ENCODE peak calls at places on chromosomes 6 and 20, in seven cellular contexts. M is uterus, T is A549, I is heart left ventricle, F is GM12878, P is Peyer's patch, J is ovary. R is an unnamed sample.

GRCh38 chr20:59580208-59580980 is 23.9 kb upstream of the PHACTR3 start:
- DNase-seq in M (peak), T (no peak), I (no peak), F (no peak), P (no peak), J (no peak), R (no peak)

GRCh38 chr20:9482180-9482579 is 32.2 kb upstream of the LAMP5 start:
- DNase-seq in M (no peak), T (no peak), I (no peak), F (no peak), P (no peak), J (no peak), R (no peak)

GRCh38 chr6:169982461-169983386 is 231.3 kb downstream of the ERMARD start:
- DNase-seq in M (no peak), T (no peak), I (no peak), F (no peak), P (no peak), J (no peak), R (no peak)

GRCh38 chr6:65760285-65760684 is 53.3 kb upstream of the EYS start:
- DNase-seq in M (no peak), T (peak), I (no peak), F (no peak), P (no peak), J (no peak), R (no peak)

GRCh38 chr20:15639839-15640238 is 933.4 kb downstream of the KIF16B start:
- DNase-seq in M (no peak), T (no peak), I (no peak), F (no peak), P (no peak), J (no peak), R (no peak)

GRCh38 chr20:11917663-11918062 is at the start of gene BTBD3:
- DNase-seq in M (peak), T (no peak), I (peak), F (no peak), P (peak), J (no peak), R (peak)

GRCh38 chr6:14036911-14037310 is 80.7 kb upstream of the CD83 start:
- DNase-seq in M (no peak), T (no peak), I (no peak), F (no peak), P (no peak), J (no peak), R (no peak)

GRCh38 chr6:148565931-148566663 is 180.7 kb upstream of the UST start:
- DNase-seq in M (no peak), T (no peak), I (no peak), F (no peak), P (no peak), J (no peak), R (peak)

GRCh38 chr6:79949235-79949634 is 1.9 kb upstream of the ELOVL4 start:
- DNase-seq in M (no peak), T (peak), I (no peak), F (peak), P (peak), J (no peak), R (peak)

GRCh38 chr6:157658301-157658700 is 164.7 kb upstream of the SNX9 start:
- DNase-seq in M (no peak), T (no peak), I (no peak), F (no peak), P (no peak), J (no peak), R (no peak)

GRCh38 chr6:20630617-20631448 is 96.6 kb downstream of the CDKAL1 start:
- DNase-seq in M (no peak), T (no peak), I (no peak), F (peak), P (no peak), J (no peak), R (no peak)

GRCh38 chr6:84350397-84350796 is 123.0 kb upstream of the CEP162 start:
- DNase-seq in M (no peak), T (no peak), I (no peak), F (no peak), P (no peak), J (no peak), R (no peak)

GRCh38 chr6:49676671-49677281 is 36.6 kb downstream of the CRISP2 start:
- DNase-seq in M (no peak), T (peak), I (no peak), F (no peak), P (no peak), J (no peak), R (no peak)

GRCh38 chr20:1711826-1712601 is 54.4 kb upstream of the SIRPG start:
- DNase-seq in M (no peak), T (no peak), I (no peak), F (no peak), P (no peak), J (no peak), R (no peak)

GRCh38 chr6:82017316-82017715 is 230.2 kb downstream of the IBTK start:
- DNase-seq in M (peak), T (peak), I (no peak), F (no peak), P (no peak), J (no peak), R (peak)

GRCh38 chr6:149357726-149358538 is 40.4 kb downstream of the TAB2 start:
- DNase-seq in M (no peak), T (no peak), I (no peak), F (no peak), P (no peak), J (no peak), R (no peak)

GRCh38 chr6:18425218-18425617 is 38.1 kb downstream of the RNF144B start:
- DNase-seq in M (no peak), T (no peak), I (no peak), F (no peak), P (no peak), J (no peak), R (no peak)

GRCh38 chr20:8721098-8721497 is 347.8 kb upstream of the PLCB4 start:
- DNase-seq in M (no peak), T (peak), I (peak), F (peak), P (no peak), J (no peak), R (peak)

GRCh38 chr6:252775-253526 is 39.3 kb upstream of the DUSP22 start:
- DNase-seq in M (no peak), T (no peak), I (no peak), F (peak), P (no peak), J (no peak), R (no peak)

GRCh38 chr20:21395666-21396044 is 1.7 kb downstream of the NKX2-4 start:
- DNase-seq in M (no peak), T (no peak), I (no peak), F (no peak), P (no peak), J (no peak), R (no peak)

GRCh38 chr6:109381007-109381746 is 1.1 kb downstream of the CD164 start:
- DNase-seq in M (no peak), T (no peak), I (no peak), F (no peak), P (no peak), J (no peak), R (no peak)

GRCh38 chr6:108581237-108581931 is 20.7 kb downstream of the FOXO3 start:
- DNase-seq in M (peak), T (no peak), I (no peak), F (no peak), P (no peak), J (peak), R (no peak)

GRCh38 chr6:30862156-30862875 is 22.0 kb upstream of the DDR1 start:
- DNase-seq in M (no peak), T (no peak), I (no peak), F (no peak), P (no peak), J (no peak), R (no peak)

GRCh38 chr20:35579196-35579595 is 36.4 kb upstream of the SPAG4 start:
- DNase-seq in M (no peak), T (no peak), I (no peak), F (no peak), P (no peak), J (no peak), R (no peak)

GRCh38 chr6:61210549-61210948 is 1075.5 kb downstream of the KHDRBS2 start:
- DNase-seq in M (no peak), T (no peak), I (no peak), F (no peak), P (no peak), J (no peak), R (no peak)

GRCh38 chr6:3305216-3305565 is 46.4 kb downstream of the PSMG4 start:
- DNase-seq in M (no peak), T (no peak), I (no peak), F (no peak), P (no peak), J (no peak), R (no peak)

GRCh38 chr6:149717255-149717587 is 680 bp downstream of the LATS1 start:
- DNase-seq in M (no peak), T (no peak), I (no peak), F (no peak), P (no peak), J (no peak), R (no peak)

DNA sequence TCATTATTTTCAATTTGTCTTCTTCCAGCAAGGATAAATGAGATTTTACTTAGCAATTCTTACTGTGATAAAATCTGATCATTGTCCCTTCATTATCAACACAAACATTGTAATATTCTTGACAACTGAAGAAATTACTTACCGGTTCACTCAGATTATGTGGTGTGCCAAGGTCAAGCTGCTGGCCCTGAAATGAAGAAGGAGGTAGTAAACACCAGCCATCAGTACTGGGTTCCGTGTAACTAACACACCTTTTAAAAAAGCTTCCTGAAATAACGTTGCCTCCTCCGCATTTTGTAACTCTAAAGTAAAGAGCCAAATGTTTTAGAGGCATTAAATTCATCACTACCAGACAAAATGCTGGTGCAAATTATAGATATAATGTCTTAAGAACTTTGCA is 7.4 kb downstream of the ROS1 start:
- DNase-seq in M (no peak), T (no peak), I (no peak), F (no peak), P (no peak), J (no peak), R (no peak)
- H3K4me3 ChIP-seq in M (no peak), T (no peak), I (no peak), F (no peak), P (no peak), J (no peak), R (no peak)

GRCh38 chr6:32973144-32973854 is 4.9 kb downstream of the BRD2 start:
- DNase-seq in M (no peak), T (peak), I (no peak), F (no peak), P (peak), J (no peak), R (peak)

GRCh38 chr6:32971245-32971580 is 2.8 kb downstream of the BRD2 start:
- DNase-seq in M (no peak), T (no peak), I (no peak), F (no peak), P (no peak), J (no peak), R (no peak)

GRCh38 chr6:32972353-32973143 is 4.2 kb downstream of the BRD2 start:
- DNase-seq in M (peak), T (no peak), I (no peak), F (no peak), P (peak), J (no peak), R (peak)

GRCh38 chr6:32970413-32971244 is 2.2 kb downstream of the BRD2 start:
- DNase-seq in M (peak), T (peak), I (peak), F (peak), P (peak), J (peak), R (peak)

DNA sequence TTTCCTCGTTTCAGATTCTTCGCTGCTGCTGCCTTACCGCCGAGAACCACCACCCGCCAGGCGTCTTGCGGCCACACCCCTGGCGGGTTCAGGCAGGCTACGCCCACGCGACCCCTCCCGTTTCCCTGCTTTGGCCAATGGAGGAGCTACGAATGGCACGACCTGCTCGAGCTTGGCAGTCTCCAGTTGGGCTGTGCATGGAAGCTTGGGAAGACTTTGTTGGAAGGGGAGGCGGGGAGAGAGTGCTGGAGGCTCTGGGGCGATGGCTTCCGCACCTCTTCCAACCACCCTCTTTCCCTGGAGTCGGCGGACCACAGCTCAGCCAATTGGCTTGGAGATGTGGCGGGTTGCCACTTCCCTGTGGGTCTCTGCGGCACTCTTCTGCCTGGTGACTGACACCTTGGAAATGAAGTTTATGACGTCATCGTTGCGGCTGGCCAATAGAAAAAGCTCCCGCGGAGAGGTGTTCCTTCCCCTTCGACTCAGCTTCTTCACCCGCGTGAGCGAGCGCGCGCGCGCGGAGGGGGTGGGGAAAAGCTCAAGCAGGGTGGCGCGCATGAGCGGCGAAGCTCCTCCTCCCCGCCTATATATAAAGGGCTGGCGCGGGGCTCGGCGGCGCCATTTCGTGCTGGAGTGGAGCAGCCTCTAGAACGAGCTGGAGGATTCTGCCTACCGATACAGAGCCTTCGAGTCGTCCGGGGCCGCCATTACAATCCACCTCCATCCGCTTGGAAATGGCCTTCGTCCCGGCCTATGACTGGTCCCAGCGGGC is 3.4 kb downstream of the BRD2 start:
- DNase-seq in M (peak), T (peak), I (peak), F (peak), P (peak), J (peak), R (peak)
- TF ChIP-seq POLR2A in M (peak), T (peak), I (peak), F (peak), P (peak), J (peak), R (peak)

DNA sequence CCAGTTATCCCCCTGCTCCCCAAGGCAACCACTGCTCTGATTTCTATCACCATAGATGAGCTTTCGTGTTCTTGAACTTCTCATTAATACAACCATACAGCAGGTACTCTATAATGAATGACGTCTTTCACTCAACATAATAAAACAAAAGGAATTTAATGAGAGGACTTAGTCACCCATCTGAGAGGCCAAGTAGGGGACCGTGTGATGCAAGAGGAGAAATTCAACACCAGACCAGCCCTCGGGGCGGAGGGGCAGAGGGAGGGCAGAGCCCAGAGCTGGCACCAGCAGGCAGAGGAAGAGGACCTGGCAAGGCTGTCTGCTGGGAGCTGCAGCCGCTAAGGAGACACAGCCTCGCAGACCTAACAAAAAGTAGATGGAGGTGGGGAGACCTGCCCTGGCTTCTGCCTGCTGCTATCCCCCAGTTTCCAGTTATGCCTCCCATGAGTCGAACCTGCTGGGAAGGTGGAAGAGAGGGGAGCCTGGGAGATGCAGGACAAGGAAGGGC is 13.7 kb downstream of the CCN5 start:
- DNase-seq in M (no peak), T (peak), I (peak), F (no peak), P (no peak), J (peak), R (peak)
- H3K27ac ChIP-seq in M (no peak), T (peak), I (peak), F (no peak), P (no peak), J (no peak), R (no peak)

GRCh38 chr6:35023601-35024000 is 117.5 kb downstream of the TCP11 start:
- DNase-seq in M (no peak), T (no peak), I (no peak), F (no peak), P (no peak), J (no peak), R (no peak)

GRCh38 chr6:35026434-35027222 is 114.5 kb downstream of the TCP11 start:
- DNase-seq in M (no peak), T (no peak), I (no peak), F (no peak), P (no peak), J (no peak), R (no peak)

GRCh38 chr6:35024601-35025054 is 116.5 kb downstream of the TCP11 start:
- DNase-seq in M (no peak), T (peak), I (peak), F (no peak), P (no peak), J (no peak), R (peak)

GRCh38 chr6:35027807-35028206 is 113.3 kb downstream of the TCP11 start:
- DNase-seq in M (no peak), T (no peak), I (no peak), F (no peak), P (no peak), J (no peak), R (no peak)

DNA sequence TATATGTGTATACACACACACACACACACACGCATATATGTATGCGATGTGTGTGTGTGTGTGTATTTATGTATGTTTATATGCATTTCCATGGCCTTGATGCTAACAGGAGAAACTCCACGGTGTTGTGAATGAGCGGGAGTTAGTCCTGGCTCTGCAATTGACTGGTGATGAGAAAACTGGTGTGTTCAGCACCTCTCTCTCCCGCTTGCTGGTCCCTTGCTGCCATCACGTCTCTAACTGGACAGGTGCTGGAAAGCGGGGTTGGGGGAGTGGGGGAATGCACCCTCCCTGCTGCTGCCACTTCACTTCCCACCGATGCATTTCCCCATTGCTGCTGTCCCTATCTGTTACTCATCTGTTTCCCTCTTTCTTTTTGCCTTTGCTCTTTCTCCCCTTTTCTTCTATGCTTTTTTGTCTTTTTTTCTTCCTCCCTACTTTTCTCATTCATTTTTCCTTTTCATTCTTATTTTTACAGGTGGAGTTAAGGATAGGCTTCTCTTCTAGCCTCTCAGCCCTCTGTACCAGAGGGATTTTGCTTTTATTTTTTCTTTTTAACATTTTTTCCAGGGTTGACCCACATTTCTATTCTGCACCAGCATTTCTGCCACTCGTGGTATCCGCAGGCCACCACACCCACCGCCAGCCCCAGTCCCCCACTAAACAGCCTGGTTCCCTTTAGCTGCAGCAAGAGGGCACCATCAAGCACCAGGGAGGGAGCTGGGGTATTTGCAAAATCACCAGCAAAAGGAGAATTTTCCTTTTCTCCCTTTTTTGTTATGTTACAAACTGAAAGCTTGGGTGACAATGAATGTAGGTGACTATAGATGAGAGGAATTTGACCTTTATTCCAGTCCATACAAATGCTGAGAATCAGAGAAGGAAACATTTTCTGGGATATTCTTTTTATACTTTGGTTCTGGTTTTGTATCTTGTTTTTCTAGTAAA is 115.6 kb downstream of the TCP11 start:
- DNase-seq in M (no peak), T (no peak), I (no peak), F (no peak), P (no peak), J (no peak), R (no peak)
- H3K4me3 ChIP-seq in M (no peak), T (no peak), I (peak), F (no peak), P (no peak), J (no peak), R (no peak)

GRCh38 chr6:1554881-1555569 is 54.7 kb upstream of the FOXC1 start:
- DNase-seq in M (peak), T (peak), I (peak), F (no peak), P (peak), J (peak), R (peak)
- TF ChIP-seq POLR2A in M (peak), T (peak), I (no peak), F (no peak), P (no peak), J (no peak), R (peak)

DNA sequence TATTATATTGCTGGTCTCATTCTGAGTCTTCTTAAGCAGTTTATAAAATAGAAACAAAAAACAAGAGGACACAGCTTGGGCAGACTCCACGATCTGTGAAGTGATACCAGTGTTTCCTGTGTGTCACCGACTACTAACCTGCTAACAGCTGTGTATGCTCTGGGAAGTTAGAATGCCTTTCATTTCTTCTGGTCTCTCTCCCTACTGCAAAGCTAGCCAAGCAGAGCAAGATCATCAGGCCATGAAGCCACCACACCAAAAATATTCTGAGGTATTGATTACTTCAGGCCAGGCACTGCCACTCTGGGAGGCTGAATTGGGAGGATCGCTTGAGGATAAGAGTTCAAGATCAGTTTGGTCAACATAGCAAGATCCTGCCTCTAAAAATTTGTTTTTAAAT is 46.9 kb upstream of the SMIM29 start:
- DNase-seq in M (no peak), T (no peak), I (no peak), F (peak), P (no peak), J (no peak), R (no peak)
- H3K27ac ChIP-seq in M (no peak), T (no peak), I (peak), F (peak), P (no peak), J (no peak), R (no peak)

GRCh38 chr6:36838896-36839818 is at the start of gene CPNE5:
- DNase-seq in M (peak), T (no peak), I (peak), F (no peak), P (no peak), J (peak), R (no peak)

GRCh38 chr6:36843169-36843568 is 3.9 kb upstream of the CPNE5 start:
- DNase-seq in M (no peak), T (no peak), I (no peak), F (no peak), P (no peak), J (no peak), R (no peak)

GRCh38 chr6:36841756-36842155 is 2.5 kb upstream of the CPNE5 start:
- DNase-seq in M (no peak), T (no peak), I (no peak), F (no peak), P (no peak), J (no peak), R (no peak)

GRCh38 chr6:36839819-36840379 is 655 bp upstream of the CPNE5 start:
- DNase-seq in M (peak), T (peak), I (peak), F (no peak), P (no peak), J (peak), R (peak)

GRCh38 chr6:36840471-36841461 is 1.5 kb upstream of the CPNE5 start:
- DNase-seq in M (peak), T (no peak), I (peak), F (no peak), P (no peak), J (peak), R (peak)
- H3K4me3 ChIP-seq in M (peak), T (no peak), I (peak), F (no peak), P (no peak), J (peak), R (no peak)

R was measured in body of pancreas.